ENCODE peak calls at places on chromosomes 4 and X, in nine cellular contexts. H, T, O, X, N, V, U, K and S are unnamed samples.
A peak's percentile ranks its signal among the peaks of the same experiment; 100 is the strongest.

GRCh38 chr4:80989921-80990544 is 40.5 kb upstream of the BMP3 start:
- DNase-seq in H (peak; percentile 77), N (peak; percentile 64), U (no peak), V (no peak), X (no peak), T (no peak), K (peak; percentile 57), O (no peak), S (peak; percentile 42)

GRCh38 chrX:118553042-118553714 is 57.6 kb downstream of the DOCK11 start:
- DNase-seq in N (no peak), U (no peak), T (no peak), V (no peak), H (no peak), K (no peak), X (no peak), O (no peak), S (peak; percentile 57)

GRCh38 chr4:16224669-16225068 is 1.6 kb downstream of the TAPT1 start:
- DNase-seq in N (no peak), O (no peak), X (no peak), U (no peak), K (no peak), V (no peak), T (no peak), H (no peak), S (no peak)

GRCh38 chr4:174394915-174395314 is 111.2 kb downstream of the CEP44 start:
- DNase-seq in N (peak; percentile 85), V (no peak), X (no peak), U (no peak), T (no peak), O (no peak), H (peak; percentile 73), K (no peak), S (peak; percentile 72)

GRCh38 chrX:71292669-71293379 is 8.7 kb upstream of the ITGB1BP2 start:
- DNase-seq in U (no peak), X (no peak), K (no peak), N (no peak), T (no peak), O (no peak), H (peak; percentile 57), V (no peak), S (peak; percentile 59)

GRCh38 chr4:145097821-145098674 is at the start of the genes ABCE1 and ANAPC10:
- DNase-seq in V (peak; percentile 98), N (peak; percentile 99), T (peak; percentile 97), O (peak; percentile 96), H (peak; percentile 100), X (peak; percentile 96), K (peak; percentile 99), U (peak; percentile 96), S (peak; percentile 97)

GRCh38 chr4:152102184-152103000 is 341.6 kb upstream of the GATB start:
- DNase-seq in O (no peak), N (peak; percentile 78), K (no peak), H (peak; percentile 48), X (no peak), U (no peak), T (no peak), V (no peak), S (peak; percentile 81)

GRCh38 chrX:84339507-84340364 is 151.7 kb upstream of the RPS6KA6 start:
- DNase-seq in V (no peak), U (no peak), K (peak; percentile 1), H (peak; percentile 32), T (no peak), O (no peak), N (peak; percentile 15), X (no peak), S (no peak)

GRCh38 chrX:118496763-118497079 is 1.1 kb downstream of the DOCK11 start:
- DNase-seq in X (no peak), K (peak; percentile 47), T (no peak), V (no peak), H (peak; percentile 27), O (no peak), U (no peak), N (no peak), S (no peak)

GRCh38 chr4:3337357-3337732 is 44.5 kb downstream of the RGS12 start:
- DNase-seq in U (peak; percentile 36), K (no peak), V (no peak), H (no peak), N (no peak), X (no peak), T (no peak), O (no peak), S (no peak)

GRCh38 chrX:39888730-39889129 is 209.0 kb downstream of the BCOR start:
- DNase-seq in T (no peak), N (no peak), O (no peak), U (no peak), V (no peak), K (no peak), X (no peak), H (no peak), S (no peak)

GRCh38 chrX:45022144-45022543 is 149.2 kb downstream of the KDM6A start:
- DNase-seq in H (no peak), K (peak; percentile 13), U (no peak), O (no peak), N (no peak), X (no peak), V (no peak), T (no peak), S (no peak)

GRCh38 chr4:5705672-5706310 is 2.6 kb downstream of the EVC2 start:
- DNase-seq in T (no peak), V (peak; percentile 65), N (no peak), U (no peak), K (no peak), H (no peak), X (no peak), O (no peak), S (no peak)

GRCh38 chr4:159177265-159178146 is 74.6 kb downstream of the RAPGEF2 start:
- DNase-seq in X (no peak), U (no peak), H (no peak), T (no peak), K (no peak), N (no peak), O (no peak), V (no peak), S (no peak)

GRCh38 chr4:72846280-72847111 is 223.0 kb downstream of the COX18 start:
- DNase-seq in H (peak; percentile 17), K (peak; percentile 84), T (no peak), O (peak; percentile 24), U (no peak), V (no peak), N (peak; percentile 32), X (no peak), S (no peak)

GRCh38 chrX:10618911-10619310 is 1.5 kb downstream of the MID1 start:
- DNase-seq in K (no peak), V (no peak), O (no peak), N (no peak), X (no peak), T (no peak), H (peak; percentile 43), U (no peak), S (no peak)

GRCh38 chr4:39237179-39237578 is 54.9 kb downstream of the WDR19 start:
- DNase-seq in T (no peak), V (no peak), U (no peak), K (peak; percentile 27), H (no peak), O (no peak), N (no peak), X (no peak), S (no peak)

GRCh38 chr4:128812360-128812958 is 3.0 kb downstream of the JADE1 start:
- DNase-seq in N (peak; percentile 83), V (peak; percentile 51), X (no peak), T (peak; percentile 63), H (peak; percentile 92), O (peak; percentile 87), U (peak; percentile 63), K (peak; percentile 75), S (peak; percentile 72)

DNA sequence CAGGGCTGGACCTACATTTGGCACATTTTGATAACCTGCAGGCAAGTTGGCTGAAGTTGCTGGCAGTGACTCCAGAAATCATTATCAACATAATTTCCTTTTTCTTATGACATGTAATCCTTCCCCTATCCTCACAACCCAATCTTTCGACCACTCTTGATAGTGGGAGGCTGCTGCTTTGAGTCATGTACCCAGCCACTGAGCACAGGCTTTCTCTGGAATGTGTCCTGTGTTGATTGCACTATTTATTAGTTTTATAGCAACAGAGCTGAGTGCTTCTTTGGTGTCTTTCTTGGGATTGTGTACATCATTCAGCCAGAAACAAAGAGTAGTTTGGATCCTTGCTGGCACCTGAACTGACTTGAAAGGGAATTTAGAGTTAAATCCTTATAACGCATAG is 183.1 kb upstream of the LEF1 start:
- DNase-seq in T (no peak), U (no peak), O (no peak), K (no peak), N (peak; percentile 41), X (no peak), H (no peak), V (no peak), S (no peak)
- H3K4me1 ChIP-seq in T (no peaks in the 10 kb centered on the region), U (no peaks in the 10 kb centered on the region), O (no peaks in the 10 kb centered on the region), K (peaks cover 9% of the 10 kb centered on the region), N (no peaks in the 10 kb centered on the region), X (no peaks in the 10 kb centered on the region), H (peaks cover 3% of the 10 kb centered on the region), V (no peaks in the 10 kb centered on the region), S (peaks cover 3% of the 10 kb centered on the region)

GRCh38 chrX:66674506-66674905 is 35.6 kb upstream of the EDA2R start:
- DNase-seq in N (no peak), O (no peak), H (no peak), V (no peak), T (no peak), K (no peak), U (no peak), X (no peak), S (no peak)
- H3K27me3 ChIP-seq in N (no peaks in the 10 kb centered on the region), O (no peaks in the 10 kb centered on the region), H (no peaks in the 10 kb centered on the region), V (no peaks in the 10 kb centered on the region), T (no peaks in the 10 kb centered on the region), K (no peaks in the 10 kb centered on the region), U (no peaks in the 10 kb centered on the region), X (no peaks in the 10 kb centered on the region), S (no peaks in the 10 kb centered on the region)

DNA sequence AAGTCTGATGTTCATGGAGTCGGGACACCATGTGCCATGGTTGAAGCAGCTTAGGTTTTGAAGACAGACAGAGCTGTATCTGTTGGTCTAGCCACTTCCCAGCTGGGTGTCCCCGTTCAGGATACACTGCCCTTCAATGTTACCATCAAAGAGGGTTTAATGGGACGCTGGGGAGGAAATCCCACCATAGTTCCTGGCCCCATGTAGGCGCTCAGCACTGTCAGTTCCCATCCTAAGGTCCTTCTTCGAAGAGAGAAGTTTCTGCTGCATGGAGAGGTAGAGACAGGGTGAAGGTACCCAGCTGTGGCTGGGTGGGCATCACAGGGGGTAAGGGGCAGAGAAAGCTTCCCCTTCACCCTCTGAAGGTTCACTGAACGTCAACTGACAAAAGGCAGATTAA is 3.7 kb downstream of the MGST2 start:
- DNase-seq in K (no peak), T (no peak), N (no peak), H (no peak), X (no peak), V (no peak), U (no peak), O (no peak), S (no peak)
- H3K4me1 ChIP-seq in K (peaks cover 36% of the 10 kb centered on the region), T (no peaks in the 10 kb centered on the region), N (peaks cover 10% of the 10 kb centered on the region), H (peaks cover 7% of the 10 kb centered on the region), X (peaks cover 23% of the 10 kb centered on the region), V (peaks cover 51% of the 10 kb centered on the region), U (no peaks in the 10 kb centered on the region), O (peaks cover 5% of the 10 kb centered on the region), S (peaks cover 10% of the 10 kb centered on the region)

GRCh38 chrX:128518508-128518907 is 466.3 kb upstream of the ACTRT1 start:
- DNase-seq in H (peak; percentile 0), U (no peak), V (no peak), T (no peak), X (no peak), K (no peak), O (no peak), N (peak; percentile 0), S (no peak)

DNA sequence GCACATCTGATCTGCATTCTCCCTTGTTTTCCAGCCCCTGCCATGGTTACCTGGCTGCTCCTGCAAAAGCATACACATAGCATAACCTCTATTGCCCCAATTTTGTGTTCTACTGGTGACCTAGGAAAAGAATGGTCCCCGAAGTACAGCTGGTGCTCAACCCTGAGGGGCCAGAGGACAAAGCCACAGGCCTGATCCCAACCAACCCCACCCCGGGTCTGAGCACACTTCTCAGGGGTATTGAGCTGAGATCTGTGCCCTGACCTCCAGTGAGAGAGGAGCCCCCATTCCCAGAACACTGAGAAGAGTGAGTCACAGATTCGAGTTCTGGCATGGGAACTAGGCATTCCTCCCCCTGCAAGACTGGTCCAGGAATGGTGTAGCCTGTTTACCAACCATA is 465.5 kb upstream of the ACTRT1 start:
- DNase-seq in V (no peak), T (no peak), X (no peak), K (no peak), O (no peak), U (no peak), N (no peak), H (no peak), S (no peak)
- H3K27me3 ChIP-seq in V (no peaks in the 10 kb centered on the region), T (no peaks in the 10 kb centered on the region), X (no peaks in the 10 kb centered on the region), K (no peaks in the 10 kb centered on the region), O (no peaks in the 10 kb centered on the region), U (no peaks in the 10 kb centered on the region), N (no peaks in the 10 kb centered on the region), H (no peaks in the 10 kb centered on the region), S (no peaks in the 10 kb centered on the region)